ENCODE peak calls at places on chromosomes 13 and 19, in six cellular contexts. N is heart left ventricle; E is NB4; G is stimulated activated CD4-positive, alpha-beta T cell treated with anti-CD3 and anti-CD28 coated beads, TNF-alpha, amount 100 ng/mL, for 4 hours; U is T-cell; B is CD8-positive, alpha-beta memory T cell. H is an unnamed sample.

GRCh38 chr13:99721606-99722384 is 220.5 kb downstream of the TM9SF2 start:
- DNase-seq in B (no peak), G (no peak), U (no peak), N (no peak), E (peak), H (no peak)

GRCh38 chr19:55246462-55247451 is 12.1 kb downstream of the PPP6R1 start:
- DNase-seq in E (no peak), U (no peak), N (no peak), B (no peak), G (no peak), H (no peak)

GRCh38 chr13:22108283-22108897 is 437.5 kb downstream of the FGF9 start:
- DNase-seq in B (no peak), G (no peak), N (no peak), E (no peak), U (no peak), H (no peak)

GRCh38 chr19:39845621-39846175 is 481 bp downstream of the FBL start:
- DNase-seq in U (no peak), E (peak), B (no peak), G (no peak), N (no peak), H (no peak)

GRCh38 chr19:57280913-57281425 is 684 bp downstream of the ZNF460 start:
- DNase-seq in G (no peak), N (peak), U (peak), B (peak), E (peak), H (peak)

GRCh38 chr13:23776698-23777570 is 112.3 kb downstream of the MIPEP start:
- DNase-seq in B (no peak), N (no peak), U (no peak), G (no peak), E (no peak), H (no peak)

GRCh38 chr13:110126391-110126961 is 180.5 kb downstream of the COL4A1 start:
- DNase-seq in E (peak), B (no peak), G (no peak), N (peak), U (no peak), H (no peak)

GRCh38 chr19:37790244-37790925 is 11.0 kb upstream of the ZNF573 start:
- DNase-seq in U (no peak), E (no peak), B (no peak), N (no peak), G (no peak), H (no peak)

GRCh38 chr19:49489601-49490167 is 2.3 kb downstream of the RPL13A start:
- DNase-seq in G (no peak), N (no peak), B (peak), E (no peak), U (no peak), H (peak)

GRCh38 chr19:932647-933552 is 7.1 kb downstream of the ARID3A start:
- DNase-seq in E (peak), N (peak), G (no peak), B (peak), U (peak), H (no peak)

GRCh38 chr19:41411682-41412265 is 14.2 kb downstream of the BCKDHA start:
- DNase-seq in E (no peak), G (no peak), N (peak), U (no peak), B (no peak), H (no peak)

GRCh38 chr13:23856008-23856750 is 33.0 kb downstream of the MIPEP start:
- DNase-seq in E (no peak), N (no peak), G (no peak), B (no peak), U (no peak), H (no peak)

GRCh38 chr19:49271080-49271753 is 53.8 kb downstream of the SLC6A16 start:
- DNase-seq in G (no peak), U (no peak), E (no peak), N (no peak), B (no peak), H (no peak)

GRCh38 chr13:24747248-24748151 is 16.5 kb upstream of the RNF17 start:
- DNase-seq in U (no peak), E (peak), G (no peak), B (no peak), N (no peak), H (no peak)

GRCh38 chr13:87680298-87680697 is 9.1 kb downstream of the SLITRK5 start:
- DNase-seq in N (no peak), G (no peak), E (no peak), B (no peak), U (no peak), H (no peak)

GRCh38 chr13:38401276-38401675 is 51.6 kb downstream of the UFM1 start:
- DNase-seq in U (no peak), B (no peak), N (no peak), E (no peak), G (no peak), H (no peak)

GRCh38 chr19:3125900-3126524 is 9.8 kb upstream of the GNA15 start:
- DNase-seq in U (peak), E (peak), N (peak), B (peak), G (peak), H (peak)

GRCh38 chr19:51808333-51808986 is 13.5 kb downstream of the FPR3 start:
- DNase-seq in U (no peak), G (no peak), E (no peak), N (no peak), B (no peak), H (no peak)

GRCh38 chr19:19679176-19680073 is 10.8 kb downstream of the ZNF101 start:
- DNase-seq in G (no peak), U (no peak), E (no peak), B (no peak), N (no peak), H (no peak)

GRCh38 chr19:11264452-11265176 is 2.3 kb upstream of the DOCK6 start:
- DNase-seq in N (peak), B (no peak), G (no peak), E (no peak), U (no peak), H (no peak)

GRCh38 chr13:50261502-50261901 is 246.3 kb downstream of the KCNRG start:
- DNase-seq in N (no peak), G (no peak), U (no peak), E (no peak), B (no peak), H (no peak)

GRCh38 chr13:43933378-43933777 is 53.7 kb downstream of the LACC1 start:
- DNase-seq in U (no peak), N (no peak), G (no peak), B (no peak), E (no peak), H (no peak)

GRCh38 chr13:39779337-39780270 is 124.1 kb downstream of the COG6 start:
- DNase-seq in E (no peak), G (peak), N (no peak), U (peak), B (peak), H (peak)

GRCh38 chr13:36413161-36413560 is 19.1 kb upstream of the CCNA1 start:
- DNase-seq in N (no peak), U (no peak), B (no peak), E (no peak), G (no peak), H (no peak)

GRCh38 chr19:53947624-53948023 is 15.1 kb upstream of the CACNG8 start:
- DNase-seq in B (no peak), E (peak), G (no peak), N (no peak), U (no peak), H (no peak)

GRCh38 chr19:1205114-1206062 is at the start of gene STK11:
- DNase-seq in U (peak), N (peak), E (peak), G (peak), B (peak), H (peak)

GRCh38 chr19:42113641-42114348 is 18.5 kb downstream of the POU2F2 start:
- DNase-seq in G (no peak), E (peak), U (no peak), B (no peak), N (no peak), H (no peak)

GRCh38 chr13:99730403-99730802 is 229.1 kb downstream of the TM9SF2 start:
- DNase-seq in G (no peak), U (no peak), B (no peak), N (no peak), E (no peak), H (no peak)

H was measured in central memory CD4-positive, alpha-beta T cell.